ENCODE peak calls at places on chromosomes 7 and 10, in six cellular contexts. One of them, this sample, is unnamed.

GRCh38 chr7:76051840-76052239 is 3.9 kb downstream of the MDH2 start:
- DNase-seq in naive B cell: no peak
- DNase-seq in brain microvascular endothelial cell: no peak
- DNase-seq in iris pigment epithelial cell: peak
- DNase-seq in substantia nigra: no peak
- DNase-seq in MM.1S: no peak
- DNase-seq in this sample: no peak

GRCh38 chr10:90751107-90751997 is 106.5 kb downstream of the HTR7 start:
- DNase-seq in naive B cell: peak
- DNase-seq in brain microvascular endothelial cell: peak
- DNase-seq in iris pigment epithelial cell: peak
- DNase-seq in substantia nigra: no peak
- DNase-seq in MM.1S: peak
- DNase-seq in this sample: peak

GRCh38 chr7:140607441-140607989 is 33.1 kb downstream of the DENND2A start:
- DNase-seq in naive B cell: no peak
- DNase-seq in brain microvascular endothelial cell: no peak
- DNase-seq in iris pigment epithelial cell: peak
- DNase-seq in substantia nigra: peak
- DNase-seq in MM.1S: no peak
- DNase-seq in this sample: no peak

GRCh38 chr10:91313761-91314520 is 93.5 kb downstream of the PCGF5 start:
- DNase-seq in naive B cell: no peak
- DNase-seq in brain microvascular endothelial cell: peak
- DNase-seq in iris pigment epithelial cell: peak
- DNase-seq in substantia nigra: no peak
- DNase-seq in MM.1S: no peak
- DNase-seq in this sample: peak

GRCh38 chr7:12373580-12374263 is 29.9 kb downstream of the VWDE start:
- DNase-seq in naive B cell: no peak
- DNase-seq in brain microvascular endothelial cell: no peak
- DNase-seq in iris pigment epithelial cell: peak
- DNase-seq in substantia nigra: no peak
- DNase-seq in MM.1S: no peak
- DNase-seq in this sample: no peak

GRCh38 chr7:83486957-83487356 is 162.0 kb downstream of the SEMA3E start:
- DNase-seq in naive B cell: no peak
- DNase-seq in brain microvascular endothelial cell: no peak
- DNase-seq in iris pigment epithelial cell: peak
- DNase-seq in substantia nigra: no peak
- DNase-seq in MM.1S: no peak
- DNase-seq in this sample: peak

GRCh38 chr7:111855161-111855841 is 293.0 kb upstream of the IMMP2L start:
- DNase-seq in naive B cell: no peak
- DNase-seq in brain microvascular endothelial cell: peak
- DNase-seq in iris pigment epithelial cell: peak
- DNase-seq in substantia nigra: peak
- DNase-seq in MM.1S: peak
- DNase-seq in this sample: peak

GRCh38 chr10:132515811-132516726 is 21.5 kb upstream of the INPP5A start:
- DNase-seq in naive B cell: no peak
- DNase-seq in brain microvascular endothelial cell: no peak
- DNase-seq in iris pigment epithelial cell: no peak
- DNase-seq in substantia nigra: no peak
- DNase-seq in MM.1S: no peak
- DNase-seq in this sample: no peak

GRCh38 chr10:63929826-63930467 is 408.7 kb downstream of the REEP3 start:
- DNase-seq in naive B cell: no peak
- DNase-seq in brain microvascular endothelial cell: no peak
- DNase-seq in iris pigment epithelial cell: no peak
- DNase-seq in substantia nigra: no peak
- DNase-seq in MM.1S: no peak
- DNase-seq in this sample: peak

GRCh38 chr10:16182688-16183087 is 254.1 kb upstream of the PTER start:
- DNase-seq in naive B cell: no peak
- DNase-seq in brain microvascular endothelial cell: no peak
- DNase-seq in iris pigment epithelial cell: no peak
- DNase-seq in substantia nigra: no peak
- DNase-seq in MM.1S: no peak
- DNase-seq in this sample: no peak

GRCh38 chr10:76582536-76582935 is 1055.1 kb downstream of the KCNMA1 start:
- DNase-seq in naive B cell: no peak
- DNase-seq in brain microvascular endothelial cell: peak
- DNase-seq in iris pigment epithelial cell: peak
- DNase-seq in substantia nigra: no peak
- DNase-seq in MM.1S: no peak
- DNase-seq in this sample: peak

This sample was measured in epithelial cell of esophagus.